ENCODE peak calls at places on chromosomes 2 and 18, in five cellular contexts. One of them, this sample, is unnamed.

GRCh38 chr2:143629344-143629743 is 500.1 kb downstream of the ARHGAP15 start:
- DNase-seq in substantia nigra: no peak
- DNase-seq in NCI-H1417: no peak
- DNase-seq in activated CD4-positive, alpha-beta T cell treated with anti-CD3 and anti-CD28 coated beads, Interleukin-2, amount 10 ng/mL, durations not matched to agents 7 days and 5 days: no peak
- DNase-seq in Calu3: no peak
- DNase-seq in this sample: no peak

GRCh38 chr2:238016526-238016925 is 44.3 kb upstream of the SCLY start:
- DNase-seq in NCI-H1417: no peak
- DNase-seq in Calu3: no peak
- DNase-seq in substantia nigra: no peak
- DNase-seq in activated CD4-positive, alpha-beta T cell treated with anti-CD3 and anti-CD28 coated beads, Interleukin-2, amount 10 ng/mL, durations not matched to agents 7 days and 5 days: no peak
- DNase-seq in this sample: no peak

GRCh38 chr2:72198532-72199241 is 51.0 kb upstream of the CYP26B1 start:
- DNase-seq in NCI-H1417: no peak
- DNase-seq in Calu3: no peak
- DNase-seq in substantia nigra: no peak
- DNase-seq in activated CD4-positive, alpha-beta T cell treated with anti-CD3 and anti-CD28 coated beads, Interleukin-2, amount 10 ng/mL, durations not matched to agents 7 days and 5 days: no peak
- DNase-seq in this sample: no peak

GRCh38 chr2:110678457-110679336 is 834 bp upstream of the BUB1 start:
- DNase-seq in Calu3: peak; percentile 6
- DNase-seq in substantia nigra: no peak
- DNase-seq in NCI-H1417: peak; percentile 76
- DNase-seq in activated CD4-positive, alpha-beta T cell treated with anti-CD3 and anti-CD28 coated beads, Interleukin-2, amount 10 ng/mL, durations not matched to agents 7 days and 5 days: peak; percentile 20
- DNase-seq in this sample: peak; percentile 30

GRCh38 chr2:130766037-130766436 is 10.7 kb downstream of the AMER3 start:
- DNase-seq in activated CD4-positive, alpha-beta T cell treated with anti-CD3 and anti-CD28 coated beads, Interleukin-2, amount 10 ng/mL, durations not matched to agents 7 days and 5 days: no peak
- DNase-seq in NCI-H1417: no peak
- DNase-seq in Calu3: no peak
- DNase-seq in substantia nigra: no peak
- DNase-seq in this sample: no peak

GRCh38 chr2:37366773-37367172 is 22.3 kb downstream of the QPCT start:
- DNase-seq in activated CD4-positive, alpha-beta T cell treated with anti-CD3 and anti-CD28 coated beads, Interleukin-2, amount 10 ng/mL, durations not matched to agents 7 days and 5 days: no peak
- DNase-seq in substantia nigra: no peak
- DNase-seq in NCI-H1417: no peak
- DNase-seq in Calu3: no peak
- DNase-seq in this sample: no peak

GRCh38 chr2:24225883-24226282 is 51.0 kb downstream of the FAM228A start:
- DNase-seq in activated CD4-positive, alpha-beta T cell treated with anti-CD3 and anti-CD28 coated beads, Interleukin-2, amount 10 ng/mL, durations not matched to agents 7 days and 5 days: no peak
- DNase-seq in substantia nigra: no peak
- DNase-seq in NCI-H1417: no peak
- DNase-seq in Calu3: no peak
- DNase-seq in this sample: no peak

GRCh38 chr2:54073796-54074195 is 41.6 kb upstream of the ACYP2 start:
- DNase-seq in Calu3: peak; percentile 48
- DNase-seq in substantia nigra: no peak
- DNase-seq in activated CD4-positive, alpha-beta T cell treated with anti-CD3 and anti-CD28 coated beads, Interleukin-2, amount 10 ng/mL, durations not matched to agents 7 days and 5 days: no peak
- DNase-seq in NCI-H1417: no peak
- DNase-seq in this sample: peak; percentile 32

GRCh38 chr2:130882111-130882510 is 45.4 kb downstream of the ARHGEF4 start:
- DNase-seq in activated CD4-positive, alpha-beta T cell treated with anti-CD3 and anti-CD28 coated beads, Interleukin-2, amount 10 ng/mL, durations not matched to agents 7 days and 5 days: no peak
- DNase-seq in substantia nigra: no peak
- DNase-seq in Calu3: no peak
- DNase-seq in NCI-H1417: no peak
- DNase-seq in this sample: no peak

GRCh38 chr2:178277741-178278197 is 83.5 kb downstream of the OSBPL6 start:
- DNase-seq in NCI-H1417: no peak
- DNase-seq in Calu3: no peak
- DNase-seq in activated CD4-positive, alpha-beta T cell treated with anti-CD3 and anti-CD28 coated beads, Interleukin-2, amount 10 ng/mL, durations not matched to agents 7 days and 5 days: no peak
- DNase-seq in substantia nigra: no peak
- DNase-seq in this sample: no peak

GRCh38 chr18:24015897-24016631 is 1.5 kb downstream of the TTC39C start:
- DNase-seq in substantia nigra: no peak
- DNase-seq in NCI-H1417: peak; percentile 28
- DNase-seq in Calu3: no peak
- DNase-seq in activated CD4-positive, alpha-beta T cell treated with anti-CD3 and anti-CD28 coated beads, Interleukin-2, amount 10 ng/mL, durations not matched to agents 7 days and 5 days: no peak
- DNase-seq in this sample: no peak

GRCh38 chr2:43210467-43211303 is 15.7 kb downstream of the ZFP36L2 start:
- DNase-seq in Calu3: no peak
- DNase-seq in activated CD4-positive, alpha-beta T cell treated with anti-CD3 and anti-CD28 coated beads, Interleukin-2, amount 10 ng/mL, durations not matched to agents 7 days and 5 days: peak; percentile 46
- DNase-seq in NCI-H1417: peak; percentile 19
- DNase-seq in substantia nigra: no peak
- DNase-seq in this sample: no peak

GRCh38 chr2:42234056-42234455 is 64.9 kb downstream of the EML4 start:
- DNase-seq in substantia nigra: no peak
- DNase-seq in Calu3: no peak
- DNase-seq in activated CD4-positive, alpha-beta T cell treated with anti-CD3 and anti-CD28 coated beads, Interleukin-2, amount 10 ng/mL, durations not matched to agents 7 days and 5 days: no peak
- DNase-seq in NCI-H1417: no peak
- DNase-seq in this sample: no peak

GRCh38 chr18:48992133-48992532 is 41.4 kb upstream of the SMAD7 start:
- DNase-seq in activated CD4-positive, alpha-beta T cell treated with anti-CD3 and anti-CD28 coated beads, Interleukin-2, amount 10 ng/mL, durations not matched to agents 7 days and 5 days: no peak
- DNase-seq in NCI-H1417: no peak
- DNase-seq in substantia nigra: no peak
- DNase-seq in Calu3: no peak
- DNase-seq in this sample: no peak

GRCh38 chr2:84865181-84865783 is 15.6 kb downstream of the TRABD2A start:
- DNase-seq in Calu3: no peak
- DNase-seq in activated CD4-positive, alpha-beta T cell treated with anti-CD3 and anti-CD28 coated beads, Interleukin-2, amount 10 ng/mL, durations not matched to agents 7 days and 5 days: peak; percentile 32
- DNase-seq in NCI-H1417: no peak
- DNase-seq in substantia nigra: no peak
- DNase-seq in this sample: no peak

GRCh38 chr2:39730685-39731302 is 48.3 kb downstream of the THUMPD2 start:
- DNase-seq in NCI-H1417: peak; percentile 17
- DNase-seq in Calu3: no peak
- DNase-seq in substantia nigra: no peak
- DNase-seq in activated CD4-positive, alpha-beta T cell treated with anti-CD3 and anti-CD28 coated beads, Interleukin-2, amount 10 ng/mL, durations not matched to agents 7 days and 5 days: no peak
- DNase-seq in this sample: no peak

GRCh38 chr18:79068946-79069791 is at the start of gene ATP9B:
- DNase-seq in NCI-H1417: peak; percentile 98
- DNase-seq in substantia nigra: peak; percentile 97
- DNase-seq in Calu3: peak; percentile 91
- DNase-seq in activated CD4-positive, alpha-beta T cell treated with anti-CD3 and anti-CD28 coated beads, Interleukin-2, amount 10 ng/mL, durations not matched to agents 7 days and 5 days: peak; percentile 96
- DNase-seq in this sample: peak; percentile 99

GRCh38 chr2:72033636-72034035 is 114.0 kb downstream of the CYP26B1 start:
- DNase-seq in Calu3: no peak
- DNase-seq in NCI-H1417: no peak
- DNase-seq in substantia nigra: no peak
- DNase-seq in activated CD4-positive, alpha-beta T cell treated with anti-CD3 and anti-CD28 coated beads, Interleukin-2, amount 10 ng/mL, durations not matched to agents 7 days and 5 days: no peak
- DNase-seq in this sample: no peak

GRCh38 chr2:222882484-222882928 is 21.7 kb downstream of the ACSL3 start:
- DNase-seq in substantia nigra: no peak
- DNase-seq in Calu3: no peak
- DNase-seq in activated CD4-positive, alpha-beta T cell treated with anti-CD3 and anti-CD28 coated beads, Interleukin-2, amount 10 ng/mL, durations not matched to agents 7 days and 5 days: no peak
- DNase-seq in NCI-H1417: no peak
- DNase-seq in this sample: no peak

GRCh38 chr2:241214209-241214608 is 25.7 kb downstream of the ANO7 start:
- DNase-seq in Calu3: no peak
- DNase-seq in substantia nigra: no peak
- DNase-seq in activated CD4-positive, alpha-beta T cell treated with anti-CD3 and anti-CD28 coated beads, Interleukin-2, amount 10 ng/mL, durations not matched to agents 7 days and 5 days: no peak
- DNase-seq in NCI-H1417: no peak
- DNase-seq in this sample: no peak

GRCh38 chr2:120352701-120353590 is 7.0 kb downstream of the INHBB start:
- DNase-seq in Calu3: no peak
- DNase-seq in activated CD4-positive, alpha-beta T cell treated with anti-CD3 and anti-CD28 coated beads, Interleukin-2, amount 10 ng/mL, durations not matched to agents 7 days and 5 days: no peak
- DNase-seq in substantia nigra: no peak
- DNase-seq in NCI-H1417: no peak
- DNase-seq in this sample: no peak

GRCh38 chr2:85712261-85712660 is 18.1 kb downstream of the GNLY start:
- DNase-seq in activated CD4-positive, alpha-beta T cell treated with anti-CD3 and anti-CD28 coated beads, Interleukin-2, amount 10 ng/mL, durations not matched to agents 7 days and 5 days: no peak
- DNase-seq in NCI-H1417: no peak
- DNase-seq in substantia nigra: no peak
- DNase-seq in Calu3: no peak
- DNase-seq in this sample: no peak

GRCh38 chr2:167750675-167751074 is 496.7 kb downstream of the STK39 start:
- DNase-seq in substantia nigra: no peak
- DNase-seq in Calu3: no peak
- DNase-seq in NCI-H1417: no peak
- DNase-seq in activated CD4-positive, alpha-beta T cell treated with anti-CD3 and anti-CD28 coated beads, Interleukin-2, amount 10 ng/mL, durations not matched to agents 7 days and 5 days: no peak
- DNase-seq in this sample: no peak

GRCh38 chr2:84694088-84694622 is 177.9 kb downstream of the DNAH6 start:
- DNase-seq in substantia nigra: no peak
- DNase-seq in activated CD4-positive, alpha-beta T cell treated with anti-CD3 and anti-CD28 coated beads, Interleukin-2, amount 10 ng/mL, durations not matched to agents 7 days and 5 days: peak; percentile 20
- DNase-seq in Calu3: no peak
- DNase-seq in NCI-H1417: no peak
- DNase-seq in this sample: no peak

GRCh38 chr2:19746611-19747309 is 155.0 kb downstream of the TTC32 start:
- DNase-seq in substantia nigra: no peak
- DNase-seq in NCI-H1417: peak; percentile 40
- DNase-seq in activated CD4-positive, alpha-beta T cell treated with anti-CD3 and anti-CD28 coated beads, Interleukin-2, amount 10 ng/mL, durations not matched to agents 7 days and 5 days: no peak
- DNase-seq in Calu3: peak; percentile 63
- DNase-seq in this sample: no peak

GRCh38 chr2:45069711-45070664 is 60.7 kb upstream of the SIX2 start:
- DNase-seq in NCI-H1417: no peak
- DNase-seq in Calu3: no peak
- DNase-seq in substantia nigra: no peak
- DNase-seq in activated CD4-positive, alpha-beta T cell treated with anti-CD3 and anti-CD28 coated beads, Interleukin-2, amount 10 ng/mL, durations not matched to agents 7 days and 5 days: no peak
- DNase-seq in this sample: no peak